ENCODE peak calls at places on chromosomes 4 and X, in eight cellular contexts. V, E, W, D, R, C, J and L are unnamed samples.

GRCh38 chr4:123403205-123403604 is 6.6 kb downstream of the SPRY1 start:
- DNase-seq in W (no peak), R (no peak), C (no peak), V (no peak), J (no peak), E (no peak), D (no peak), L (no peak)

GRCh38 chr4:175453456-175453855 is 358.6 kb downstream of the GPM6A start:
- DNase-seq in E (no peak), R (no peak), J (no peak), C (no peak), V (no peak), W (no peak), D (no peak), L (no peak)

GRCh38 chr4:40264995-40265909 is 68.4 kb downstream of the RHOH start:
- DNase-seq in E (peak; percentile 40), R (no peak), J (peak; percentile 13), C (peak; percentile 41), V (no peak), D (no peak), W (peak; percentile 51), L (peak; percentile 46)

GRCh38 chr4:15547392-15547791 is 77.7 kb downstream of the CC2D2A start:
- DNase-seq in J (no peak), E (no peak), W (peak; percentile 62), R (no peak), C (no peak), V (no peak), D (no peak), L (no peak)

GRCh38 chr4:67122029-67122428 is 423.3 kb downstream of the CENPC start:
- DNase-seq in W (no peak), R (peak; percentile 5), V (no peak), E (no peak), J (no peak), C (no peak), D (no peak), L (peak; percentile 10)

GRCh38 chr4:48005781-48006180 is 10.7 kb downstream of the CNGA1 start:
- DNase-seq in E (no peak), C (no peak), J (no peak), R (no peak), D (no peak), V (no peak), W (no peak), L (no peak)

GRCh38 chrX:79161655-79162054 is 17.2 kb downstream of the GPR174 start:
- DNase-seq in R (no peak), V (no peak), J (no peak), E (no peak), D (no peak), C (no peak), W (peak; percentile 84), L (no peak)

GRCh38 chr4:119016636-119017035 is 119.0 kb upstream of the MYOZ2 start:
- DNase-seq in R (no peak), J (no peak), D (no peak), E (peak; percentile 85), W (no peak), V (no peak), C (no peak), L (peak; percentile 60)

GRCh38 chr4:132572210-132572609 is 576.9 kb upstream of the PCDH10 start:
- DNase-seq in C (no peak), R (no peak), J (no peak), E (peak; percentile 49), W (no peak), D (no peak), V (no peak), L (peak; percentile 92)

GRCh38 chrX:63506320-63506719 is 155.2 kb upstream of the SPIN4 start:
- DNase-seq in V (no peak), R (no peak), C (no peak), E (peak; percentile 58), D (no peak), J (no peak), W (peak; percentile 15), L (peak; percentile 37)

GRCh38 chr4:9999956-10000551 is 21.2 kb downstream of the SLC2A9 start:
- DNase-seq in C (no peak), R (no peak), E (peak; percentile 17), V (no peak), J (no peak), D (no peak), W (no peak), L (no peak)